ENCODE peak calls at places on chromosomes 4 and X, in nine cellular contexts. A is bronchial epithelial cell, J is tibial artery, U is stomach, F is neuronal stem cell, Y is OCI-LY7, I is aorta, O is BJ, P is heart right ventricle. V is an unnamed sample. For H3K36me3, the result is how much of the 10 kb centered on the place peaks cover.

GRCh38 chrX:137432609-137433008 is 133.3 kb upstream of the ZIC3 start:
- DNase-seq in Y (peak), U (no peak), O (no peak), I (no peak), J (no peak), A (peak), F (no peak), P (no peak), V (no peak)

GRCh38 chr4:93751410-93751809 is 77.1 kb upstream of the ATOH1 start:
- DNase-seq in J (no peak), U (no peak), I (no peak), O (no peak), A (no peak), Y (no peak), F (no peak), P (no peak), V (no peak)

GRCh38 chrX:80876877-80877276 is 67.2 kb upstream of the BRWD3 start:
- DNase-seq in Y (peak), I (no peak), U (no peak), O (no peak), J (no peak), P (no peak), A (peak), F (peak), V (no peak)

GRCh38 chrX:102959471-102959870 is 22.4 kb downstream of the RAB40AL start:
- DNase-seq in A (peak), P (no peak), I (no peak), U (no peak), Y (no peak), J (no peak), F (no peak), O (peak), V (no peak)

GRCh38 chr4:137621056-137621455 is 88.8 kb upstream of the PCDH18 start:
- DNase-seq in Y (no peak), F (peak), J (no peak), A (no peak), O (no peak), I (no peak), U (no peak), P (no peak), V (no peak)

GRCh38 chrX:9899640-9900075 is 67.5 kb upstream of the CLDN34 start:
- DNase-seq in A (no peak), I (no peak), O (peak), P (no peak), U (no peak), F (peak), Y (no peak), J (no peak), V (no peak)

GRCh38 chrX:154513662-154514204 is 2.3 kb downstream of the FAM3A start:
- DNase-seq in U (no peak), I (no peak), P (no peak), J (no peak), O (no peak), A (no peak), F (no peak), Y (no peak), V (no peak)

GRCh38 chrX:154401045-154401799 is 3.0 kb downstream of the RPL10 start:
- DNase-seq in J (no peak), P (no peak), A (peak), Y (peak), I (no peak), O (no peak), F (no peak), U (no peak), V (no peak)

GRCh38 chrX:18041656-18042055 is 179.0 kb downstream of the BEND2 start:
- DNase-seq in P (no peak), Y (no peak), A (no peak), I (no peak), F (no peak), U (no peak), O (no peak), J (no peak), V (no peak)

GRCh38 chrX:1059576-1060561 is 152.6 kb downstream of the CRLF2 start:
- DNase-seq in A (no peak), Y (no peak), F (no peak), O (no peak), U (no peak), I (no peak), J (peak), P (no peak), V (no peak)

GRCh38 chrX:119121341-119121740 is 6.3 kb downstream of the KIAA1210 start:
- DNase-seq in Y (no peak), U (no peak), F (no peak), O (no peak), P (no peak), J (no peak), A (peak), I (no peak), V (no peak)

GRCh38 chrX:44876076-44876475 is 3.1 kb downstream of the KDM6A start:
- DNase-seq in Y (no peak), O (no peak), I (no peak), U (no peak), F (no peak), A (peak), J (no peak), P (no peak), V (no peak)

GRCh38 chr4:88689877-88690276 is 7.8 kb downstream of the NAP1L5 start:
- DNase-seq in O (no peak), F (no peak), U (no peak), I (no peak), P (no peak), A (no peak), Y (no peak), J (no peak), V (no peak)

GRCh38 chr4:2442175-2442993 is 23.6 kb downstream of the CFAP99 start:
- DNase-seq in P (no peak), O (no peak), I (no peak), Y (no peak), A (no peak), J (no peak), F (no peak), U (no peak), V (no peak)

GRCh38 chrX:153635788-153636668 is 11.0 kb upstream of the DUSP9 start:
- DNase-seq in J (no peak), Y (peak), O (no peak), F (no peak), U (no peak), A (peak), I (peak), P (no peak), V (no peak)

GRCh38 chrX:9311411-9312160 is 153.3 kb upstream of the TBL1X start:
- DNase-seq in P (no peak), I (no peak), A (no peak), O (no peak), Y (no peak), F (no peak), U (no peak), J (no peak), V (no peak)

GRCh38 chrX:152878976-152879755 is 18.7 kb upstream of the ZNF185 start:
- DNase-seq in U (no peak), I (no peak), A (peak), Y (no peak), F (no peak), O (no peak), P (no peak), J (no peak), V (no peak)

GRCh38 chrX:147738260-147738659 is 173.5 kb upstream of the FMR1 start:
- DNase-seq in I (no peak), U (no peak), P (no peak), A (no peak), F (no peak), O (no peak), J (no peak), Y (no peak), V (no peak)

GRCh38 chrX:57918750-57919436 is 8.6 kb upstream of the ZXDA start:
- DNase-seq in A (peak), U (peak), Y (peak), I (peak), O (no peak), P (peak), J (peak), F (no peak), V (no peak)

GRCh38 chr4:2761035-2761923 is 5.1 kb upstream of the TNIP2 start:
- DNase-seq in Y (no peak), O (no peak), J (peak), U (peak), P (no peak), I (no peak), F (no peak), A (peak), V (no peak)

GRCh38 chrX:15529165-15529564 is 28.6 kb downstream of the BMX start:
- DNase-seq in U (no peak), A (no peak), F (no peak), P (no peak), J (no peak), I (no peak), O (no peak), Y (no peak), V (no peak)

GRCh38 chrX:69088171-69088938 is 76.9 kb downstream of the PJA1 start:
- DNase-seq in F (peak), Y (no peak), A (no peak), U (no peak), J (no peak), P (no peak), O (no peak), I (no peak), V (no peak)

GRCh38 chr4:113921089-113921842 is 58.2 kb downstream of the ARSJ start:
- DNase-seq in Y (no peak), F (no peak), O (no peak), I (no peak), J (no peak), U (no peak), A (peak), P (no peak), V (no peak)

GRCh38 chrX:20527458-20528099 is 260.9 kb upstream of the RPS6KA3 start:
- DNase-seq in I (no peak), J (no peak), O (no peak), Y (peak), F (no peak), P (no peak), A (no peak), U (no peak), V (no peak)

GRCh38 chrX:68832101-68832416 is 3.2 kb downstream of the EFNB1 start:
- DNase-seq in O (peak), U (peak), J (peak), F (no peak), P (peak), I (peak), A (peak), Y (peak), V (peak)

GRCh38 chr4:13580018-13580417 is 35.7 kb upstream of the NKX3-2 start:
- DNase-seq in A (no peak), I (no peak), J (no peak), Y (no peak), F (no peak), O (no peak), P (no peak), U (no peak), V (no peak)
- H3K36me3 ChIP-seq in A (under half), I (under half), J (half or more), Y (half or more), F (under half), O (under half), P (under half), U (half or more), V (half or more)

DNA sequence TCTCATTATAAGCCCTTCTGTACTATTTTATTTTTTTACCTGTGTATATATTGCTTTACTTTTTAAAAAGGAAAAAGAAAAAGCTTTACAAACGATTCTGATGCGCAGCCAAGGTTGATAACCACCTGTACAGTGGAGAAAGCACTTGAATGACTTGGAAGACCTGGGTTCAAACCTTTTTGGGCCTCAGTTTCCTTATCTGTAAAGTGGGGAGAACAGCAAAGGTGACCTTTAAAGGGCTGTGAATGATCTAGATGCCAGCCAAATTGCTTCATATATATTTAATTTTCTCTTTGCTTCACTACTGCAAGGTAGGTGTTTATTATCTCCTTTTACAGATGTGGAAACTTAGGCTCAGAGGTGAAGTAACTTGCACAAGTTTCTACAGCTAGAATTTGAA is 45.0 kb downstream of the SMC1A start:
- DNase-seq in A (no peak), Y (no peak), P (no peak), J (no peak), O (no peak), F (no peak), U (no peak), I (no peak), V (no peak)
- H3K36me3 ChIP-seq in A (under half), Y (half or more), P (under half), J (under half), O (under half), F (under half), U (under half), I (under half), V (half or more)

DNA sequence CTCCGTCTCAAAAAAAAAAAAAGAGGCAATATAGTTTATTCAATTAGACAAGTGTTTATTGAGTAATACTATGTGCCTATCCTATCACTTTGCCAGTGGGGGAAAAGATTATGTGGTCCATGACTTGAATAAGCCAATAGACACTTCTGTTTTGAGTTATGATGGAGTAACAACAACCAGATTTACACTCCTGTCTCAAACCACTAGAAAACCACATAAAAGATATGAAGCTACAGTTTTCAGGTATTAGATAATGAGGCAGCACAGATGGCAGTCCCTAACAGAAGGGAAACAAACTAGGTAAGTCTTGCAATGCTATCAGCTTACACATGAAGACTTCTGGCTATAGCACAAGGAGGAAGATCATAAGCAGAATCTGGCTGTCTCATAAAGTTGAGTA is 22.5 kb downstream of the NFXL1 start:
- DNase-seq in P (no peak), F (no peak), J (no peak), U (no peak), Y (no peak), O (no peak), A (no peak), I (no peak), V (no peak)
- H3K36me3 ChIP-seq in P (under half), F (under half), J (half or more), U (half or more), Y (half or more), O (under half), A (under half), I (under half), V (half or more)

GRCh38 chr4:145093638-145094037 is 4.4 kb downstream of the ANAPC10 start:
- DNase-seq in A (no peak), F (no peak), P (no peak), I (no peak), J (no peak), O (no peak), Y (no peak), U (no peak), V (no peak)
- H3K36me3 ChIP-seq in A (under half), F (under half), P (under half), I (under half), J (half or more), O (under half), Y (half or more), U (half or more), V (half or more)

GRCh38 chr4:177077572-177077971 is 232.1 kb upstream of the NEIL3 start:
- DNase-seq in A (no peak), F (no peak), I (no peak), Y (no peak), P (no peak), O (no peak), J (no peak), U (no peak), V (no peak)

GRCh38 chr4:177077095-177077494 is 232.6 kb upstream of the NEIL3 start:
- DNase-seq in J (no peak), Y (no peak), P (no peak), I (no peak), A (no peak), O (no peak), U (no peak), F (no peak), V (no peak)

GRCh38 chr4:177079327-177079726 is 230.3 kb upstream of the NEIL3 start:
- DNase-seq in U (no peak), P (no peak), O (no peak), A (peak), I (no peak), J (no peak), Y (no peak), F (no peak), V (no peak)

GRCh38 chr4:177080388-177080787 is 229.3 kb upstream of the NEIL3 start:
- DNase-seq in F (no peak), O (no peak), I (no peak), J (no peak), P (no peak), U (no peak), Y (no peak), A (no peak), V (no peak)
- H3K36me3 ChIP-seq in F (under half), O (under half), I (under half), J (under half), P (under half), U (under half), Y (under half), A (under half), V (under half)

DNA sequence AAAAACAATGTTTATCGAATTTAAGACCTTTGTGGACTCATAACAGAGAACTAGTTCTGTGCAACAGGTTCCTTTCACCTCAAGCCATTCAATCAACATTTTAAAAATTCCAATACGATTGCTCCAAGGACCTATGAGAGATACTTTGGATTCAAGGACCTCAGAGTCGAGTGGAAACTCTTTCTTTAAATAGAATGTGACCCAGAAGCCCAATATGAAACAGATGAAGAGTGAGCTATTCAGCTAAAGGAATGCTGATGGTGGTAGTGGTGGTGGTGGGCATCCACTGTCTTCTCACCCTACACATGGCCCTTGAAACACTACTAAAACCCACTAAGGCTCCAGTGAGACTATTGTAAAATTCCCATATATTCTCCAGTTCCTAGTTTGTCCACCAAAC is 257.2 kb downstream of the DMD start:
- DNase-seq in P (no peak), U (no peak), O (no peak), Y (no peak), J (no peak), F (no peak), A (no peak), I (no peak), V (no peak)
- H3K36me3 ChIP-seq in P (under half), U (under half), O (under half), Y (under half), J (under half), F (under half), A (under half), I (under half), V (under half)